ENCODE peak calls at places on chromosome 4, in five cellular contexts. Y is H1, O is GM12878, G is K562, M is HepG2. A is an unnamed sample.

GRCh38 chr4:24588216-24588954 is 4.0 kb upstream of the DHX15 start:
- DNase-seq in G (no peak), Y (no peak), M (no peak), O (no peak), A (no peak)

GRCh38 chr4:6549890-6550620 is 24.9 kb upstream of the MAN2B2 start:
- DNase-seq in G (no peak), M (no peak), Y (no peak), O (no peak), A (no peak)

GRCh38 chr4:164753873-164754488 is at the start of gene SMIM31:
- DNase-seq in O (no peak), M (no peak), Y (no peak), G (no peak), A (no peak)

GRCh38 chr4:181502611-181503010 is 740.6 kb upstream of the TENM3 start:
- DNase-seq in M (no peak), G (no peak), Y (no peak), O (no peak), A (no peak)

GRCh38 chr4:139922625-139923024 is 231.4 kb downstream of the MAML3 start:
- DNase-seq in M (no peak), Y (no peak), O (no peak), G (no peak), A (no peak)

GRCh38 chr4:182141046-182141445 is 102.2 kb upstream of the TENM3 start:
- DNase-seq in O (no peak), M (no peak), G (no peak), Y (peak; percentile 62), A (no peak)

GRCh38 chr4:185608223-185608622 is 72.9 kb upstream of the PDLIM3 start:
- DNase-seq in G (no peak), M (no peak), Y (no peak), O (no peak), A (no peak)

GRCh38 chr4:85028910-85029309 is 62.4 kb upstream of the WDFY3 start:
- DNase-seq in Y (no peak), O (no peak), G (no peak), M (no peak), A (no peak)

GRCh38 chr4:152458801-152459302 is 77.0 kb downstream of the FBXW7 start:
- DNase-seq in O (peak; percentile 31), M (peak; percentile 10), G (no peak), Y (no peak), A (no peak)

GRCh38 chr4:53914313-53915016 is 149.9 kb downstream of the CHIC2 start:
- DNase-seq in M (no peak), O (no peak), Y (no peak), G (no peak), A (no peak)

GRCh38 chr4:153204247-153205027 is at the start of gene TRIM2:
- DNase-seq in G (peak; percentile 66), O (no peak), Y (peak; percentile 72), M (peak; percentile 71), A (peak; percentile 86)

GRCh38 chr4:104749062-104749461 is 254.4 kb upstream of the CXXC4 start:
- DNase-seq in M (no peak), O (peak; percentile 27), G (no peak), Y (no peak), A (no peak)

GRCh38 chr4:55398461-55398860 is 2.7 kb downstream of the TMEM165 start:
- DNase-seq in G (no peak), Y (no peak), M (no peak), O (no peak), A (no peak)

GRCh38 chr4:41679991-41680390 is 68.5 kb downstream of the PHOX2B start:
- DNase-seq in Y (no peak), O (no peak), G (no peak), M (no peak), A (no peak)

GRCh38 chr4:98921292-98921691 is 7.6 kb downstream of the EIF4E start:
- DNase-seq in M (no peak), O (no peak), G (no peak), Y (no peak), A (no peak)

GRCh38 chr4:8762356-8762755 is 109.3 kb downstream of the HMX1 start:
- DNase-seq in O (no peak), G (no peak), M (no peak), Y (no peak), A (no peak)

GRCh38 chr4:3073158-3074077 is 920 bp downstream of the HTT-AS start:
- DNase-seq in Y (no peak), M (peak; percentile 74), O (no peak), G (no peak), A (no peak)

GRCh38 chr4:75605928-75606327 is 24.4 kb downstream of the CDKL2 start:
- DNase-seq in O (no peak), G (no peak), Y (no peak), M (no peak), A (no peak)

GRCh38 chr4:54226399-54227260 is 2.5 kb upstream of the PDGFRA start:
- DNase-seq in O (no peak), M (no peak), G (no peak), Y (peak; percentile 67), A (no peak)

GRCh38 chr4:33493231-33493630 is 2751.1 kb downstream of the ARAP2 start:
- DNase-seq in G (no peak), M (no peak), O (no peak), Y (no peak), A (no peak)

GRCh38 chr4:120926358-120927025 is 4.0 kb upstream of the PRDM5 start:
- DNase-seq in M (no peak), Y (no peak), G (no peak), O (no peak), A (no peak)

GRCh38 chr4:142191901-142192300 is 555.5 kb downstream of the IL15 start:
- DNase-seq in G (no peak), M (no peak), Y (no peak), O (no peak), A (no peak)

GRCh38 chr4:80538276-80538926 is 202.9 kb downstream of the CFAP299 start:
- DNase-seq in O (no peak), M (no peak), Y (no peak), G (no peak), A (no peak)

GRCh38 chr4:43456383-43456782 is 563.9 kb downstream of the GRXCR1 start:
- DNase-seq in Y (no peak), G (no peak), M (no peak), O (no peak), A (no peak)

GRCh38 chr4:88919056-88919455 is 137.9 kb downstream of the FAM13A start:
- DNase-seq in M (no peak), Y (no peak), O (no peak), G (no peak), A (no peak)

GRCh38 chr4:42574873-42575272 is 82.0 kb downstream of the ATP8A1 start:
- DNase-seq in G (no peak), O (no peak), Y (no peak), M (no peak), A (no peak)

GRCh38 chr4:66688674-66689073 is 856.6 kb downstream of the CENPC start:
- DNase-seq in O (no peak), Y (no peak), G (no peak), M (no peak), A (no peak)

GRCh38 chr4:151567056-151567455 is 158.1 kb downstream of the FHIP1A start:
- DNase-seq in G (no peak), Y (no peak), M (no peak), O (peak; percentile 13), A (no peak)

GRCh38 chr4:153748378-153748777 is 11.4 kb downstream of the RNF175 start:
- DNase-seq in Y (no peak), G (no peak), O (no peak), M (no peak), A (no peak)

GRCh38 chr4:10460313-10461047 is 3.3 kb upstream of the ZNF518B start:
- DNase-seq in G (no peak), Y (no peak), M (no peak), O (no peak), A (no peak)

GRCh38 chr4:14701896-14702295 is 300.4 kb upstream of the CPEB2 start:
- DNase-seq in Y (no peak), G (no peak), M (no peak), O (no peak), A (no peak)

GRCh38 chr4:65918217-65918616 is 247.9 kb upstream of the EPHA5 start:
- DNase-seq in Y (no peak), M (no peak), G (no peak), O (no peak), A (no peak)

GRCh38 chr4:55635282-55635681 is 816 bp downstream of the NMU start:
- DNase-seq in O (no peak), M (no peak), G (peak; percentile 23), Y (no peak), A (no peak)

GRCh38 chr4:153570228-153570973 is 104.2 kb downstream of the TMEM131L start:
- DNase-seq in G (no peak), M (no peak), Y (no peak), O (no peak), A (no peak)

GRCh38 chr4:5945171-5945570 is 52.3 kb upstream of the CRMP1 start:
- DNase-seq in O (no peak), G (no peak), M (no peak), Y (no peak), A (no peak)

DNA sequence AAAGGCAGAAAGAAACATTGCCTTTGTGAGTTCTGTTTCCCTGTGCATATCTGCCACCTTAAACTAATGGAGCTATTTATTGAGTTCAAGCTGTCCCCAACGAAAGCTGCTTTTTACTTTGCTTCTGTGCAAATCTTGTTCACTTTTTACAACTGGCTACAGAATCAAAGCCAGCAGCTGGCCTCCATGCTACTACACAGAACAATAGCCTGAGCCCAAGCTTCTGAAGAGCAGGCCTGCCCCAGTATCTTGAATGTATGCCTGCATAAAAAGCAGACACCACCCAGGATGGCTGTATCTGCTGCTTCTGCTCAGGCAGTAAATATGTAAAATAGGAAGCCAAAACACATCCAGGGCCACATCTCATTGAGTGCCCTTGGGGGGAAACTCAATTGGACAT is 28.2 kb downstream of the ANK2 start:
- DNase-seq in O (no peak), Y (no peak), G (no peak), M (no peak), A (no peak)
- H3K4me3 ChIP-seq in O (no peak overlapping the region), Y (no peak overlapping the region), G (no peak overlapping the region), M (no peak overlapping the region), A (no peak overlapping the region)

GRCh38 chr4:87019243-87019817 is 84.5 kb downstream of the AFF1 start:
- DNase-seq in O (no peak), Y (no peak), G (no peak), M (no peak), A (no peak)
- H3K27ac ChIP-seq in O (peak overlapping the region; percentile 78), Y (no peak overlapping the region), G (peak overlapping the region; percentile 80), M (no peak overlapping the region), A (no peak overlapping the region)

DNA sequence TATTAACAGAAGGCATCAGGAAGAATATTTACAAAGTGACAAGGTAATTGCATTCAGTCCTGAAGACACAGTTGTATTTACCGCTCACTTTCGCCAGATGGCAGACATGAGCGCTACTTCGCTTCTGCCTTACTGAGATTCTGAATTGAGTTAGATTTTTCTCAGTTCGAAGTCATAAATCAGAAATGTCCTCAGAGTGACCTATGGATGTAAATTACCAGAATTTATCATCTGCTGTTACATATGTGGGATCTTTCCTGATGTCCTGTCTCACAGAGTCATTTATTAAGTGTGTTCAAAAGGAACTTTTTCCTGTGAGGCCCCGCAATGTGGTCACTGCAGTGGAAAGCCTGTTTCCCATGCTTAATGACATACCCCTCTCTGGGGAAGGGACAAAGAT is 97.3 kb upstream of the DCLK2 start:
- DNase-seq in M (peak; percentile 26), Y (peak; percentile 64), G (peak; percentile 36), O (no peak), A (peak; percentile 33)
- TF ChIP-seq ZNF274 in M (no peak), Y (no peak), G (no peak), O (no peak), A (no peak)

GRCh38 chr4:40204507-40205258 is 7.9 kb downstream of the RHOH start:
- DNase-seq in Y (no peak), M (no peak), O (no peak), G (no peak), A (no peak)
- H3K4me3 ChIP-seq in Y (no peak overlapping the region), M (no peak overlapping the region), O (peak overlapping the region; percentile 72), G (peak overlapping the region; percentile 46), A (no peak overlapping the region)

GRCh38 chr4:25654971-25655963 is at the start of gene SLC34A2:
- DNase-seq in O (no peak), G (no peak), Y (peak; percentile 84), M (peak; percentile 7), A (no peak)
- H3K27ac ChIP-seq in O (no peak within 1 kb of the TSS), G (no peak within 1 kb of the TSS), Y (no peak within 1 kb of the TSS), M (no peak within 1 kb of the TSS), A (no peak within 1 kb of the TSS)